ENCODE peak calls at places on chromosome 14, in six cellular contexts. S is T-helper 17 cell; G is GF-D8; P is omental fat pad; X is Calu3; F is activated CD4-positive, CD25-positive, alpha-beta regulatory T cell treated with anti-CD3 and anti-CD28 coated beads, Interleukin-2, amount 50 U/mL, for 16 hours. Z is an unnamed sample.

GRCh38 chr14:34754687-34755086 is 40.3 kb upstream of the CFL2 start:
- DNase-seq in X (no peak), S (no peak), P (no peak), F (no peak), G (no peak), Z (no peak)

GRCh38 chr14:20630340-20631022 is 11.0 kb downstream of the OR6S1 start:
- DNase-seq in X (peak), P (no peak), S (no peak), G (no peak), F (no peak), Z (no peak)

GRCh38 chr14:55436530-55436929 is 3.9 kb downstream of the TBPL2 start:
- DNase-seq in S (no peak), P (no peak), G (no peak), F (no peak), X (no peak), Z (no peak)

GRCh38 chr14:31239673-31240072 is 32.1 kb upstream of the HECTD1 start:
- DNase-seq in X (no peak), S (no peak), F (no peak), G (no peak), P (no peak), Z (peak)

GRCh38 chr14:38389666-38390065 is 133.8 kb upstream of the CLEC14A start:
- DNase-seq in F (no peak), P (no peak), G (no peak), X (no peak), S (no peak), Z (no peak)

GRCh38 chr14:101068293-101068957 is 164.9 kb upstream of the RTL1 start:
- DNase-seq in S (no peak), X (no peak), P (peak), G (no peak), F (no peak), Z (peak)

GRCh38 chr14:90060312-90060964 is 1.4 kb upstream of the KCNK13 start:
- DNase-seq in F (peak), X (peak), P (no peak), G (no peak), S (no peak), Z (peak)

GRCh38 chr14:100372357-100373048 is 49.4 kb downstream of the SLC25A47 start:
- DNase-seq in X (no peak), F (no peak), P (no peak), S (no peak), G (no peak), Z (no peak)

GRCh38 chr14:51087024-51087423 is 7.9 kb downstream of the TRIM9 start:
- DNase-seq in X (peak), P (peak), F (no peak), G (no peak), S (no peak), Z (no peak)